ENCODE peak calls at places on chromosomes 2 and 18, in eight cellular contexts. P is foreskin fibroblast; D is KG1; S is activated naive CD4-positive, alpha-beta T cell treated with anti-CD3 and anti-CD28 coated beads, Interleukin-2, amount 50 U/mL, for 72 hours; G is naive thymus-derived CD8-positive, alpha-beta T cell; C is PC-3; K is iris pigment epithelial cell; I is WERI-Rb-1. W is an unnamed sample.
A peak's percentile ranks its signal among the peaks of the same experiment; 100 is the strongest.

GRCh38 chr2:15494877-15495276 is 66.3 kb downstream of the NBAS start:
- DNase-seq in C (no peak), P (no peak), D (no peak), G (no peak), S (no peak), K (no peak), I (no peak), W (no peak)

GRCh38 chr2:240920783-240921231 is 14.7 kb downstream of the CROCC2 start:
- DNase-seq in D (no peak), P (no peak), C (no peak), I (peak; percentile 3), G (peak; percentile 1), K (peak; percentile 8), S (no peak), W (peak; percentile 1)

GRCh38 chr2:64390586-64390985 is 63.4 kb upstream of the LGALSL start:
- DNase-seq in C (no peak), I (no peak), S (no peak), P (no peak), K (no peak), D (no peak), G (no peak), W (no peak)

GRCh38 chr18:79399275-79400081 is 3.7 kb downstream of the NFATC1 start:
- DNase-seq in D (no peak), G (no peak), P (no peak), I (no peak), C (no peak), K (no peak), S (peak; percentile 57), W (peak; percentile 39)

GRCh38 chr2:128363991-128364390 is 45.3 kb upstream of the HS6ST1 start:
- DNase-seq in G (no peak), D (no peak), I (no peak), S (no peak), K (no peak), C (no peak), P (no peak), W (no peak)

GRCh38 chr2:25672500-25673169 is 742 bp downstream of the DTNB start:
- DNase-seq in C (peak; percentile 49), D (no peak), K (peak; percentile 31), S (peak; percentile 66), P (no peak), I (peak; percentile 71), G (peak; percentile 63), W (no peak)

GRCh38 chr18:58227361-58227930 is 183.4 kb downstream of the NEDD4L start:
- DNase-seq in C (no peak), G (no peak), K (no peak), P (no peak), I (peak; percentile 65), D (no peak), S (no peak), W (no peak)

GRCh38 chr2:164620873-164621760 is at the start of gene GRB14:
- DNase-seq in C (peak; percentile 31), P (no peak), K (peak; percentile 10), I (peak; percentile 77), S (no peak), G (peak; percentile 3), D (no peak), W (peak; percentile 70)

GRCh38 chr2:43475922-43476321 is 119.9 kb downstream of the THADA start:
- DNase-seq in I (peak; percentile 28), S (no peak), C (no peak), G (no peak), P (no peak), D (no peak), K (no peak), W (no peak)

GRCh38 chr2:240586919-240587800 is 626 bp downstream of the CAPN10 start:
- DNase-seq in C (peak; percentile 51), K (peak; percentile 40), G (peak; percentile 52), S (peak; percentile 52), P (no peak), D (no peak), I (peak; percentile 37), W (peak; percentile 50)

GRCh38 chr2:134148172-134148571 is 105.7 kb upstream of the MGAT5 start:
- DNase-seq in D (no peak), S (no peak), K (no peak), P (no peak), I (no peak), G (no peak), C (no peak), W (no peak)

GRCh38 chr2:225117061-225117716 is 74.9 kb upstream of the DOCK10 start:
- DNase-seq in K (no peak), P (no peak), D (no peak), C (peak; percentile 69), G (no peak), I (no peak), S (no peak), W (no peak)

GRCh38 chr2:127155901-127156300 is 48.9 kb upstream of the BIN1 start:
- DNase-seq in G (no peak), K (peak; percentile 61), P (peak; percentile 50), I (no peak), D (no peak), S (no peak), C (no peak), W (no peak)

GRCh38 chr18:76823574-76823973 is 1.2 kb downstream of the ZNF236 start:
- DNase-seq in D (no peak), P (no peak), G (no peak), I (no peak), S (no peak), K (no peak), C (no peak), W (peak; percentile 56)

GRCh38 chr2:45983213-45983612 is 314.0 kb upstream of the EPAS1 start:
- DNase-seq in G (no peak), K (no peak), D (no peak), I (no peak), P (no peak), C (no peak), S (no peak), W (no peak)

GRCh38 chr2:221390846-221391245 is 181.3 kb downstream of the EPHA4 start:
- DNase-seq in G (no peak), D (no peak), P (no peak), C (no peak), S (no peak), I (no peak), K (no peak), W (no peak)

GRCh38 chr2:101844055-101844635 is 146.6 kb downstream of the MAP4K4 start:
- DNase-seq in P (peak; percentile 67), G (no peak), K (peak; percentile 85), I (no peak), S (no peak), C (peak; percentile 54), D (no peak), W (no peak)

GRCh38 chr18:42922363-42922762 is 193.1 kb downstream of the RIT2 start:
- DNase-seq in S (no peak), D (no peak), C (no peak), K (peak; percentile 66), I (no peak), P (no peak), G (no peak), W (no peak)

W was measured in nephron progenitor cell.